ENCODE peak calls at places on chromosomes 12 and 14, in four cellular contexts. O, W, A and D are unnamed samples.

GRCh38 chr12:55736780-55737580 is 5.9 kb upstream of the GDF11 start:
- DNase-seq in A (peak), O (peak), W (peak), D (no peak)

GRCh38 chr14:29527286-29527685 is 400.4 kb downstream of the PRKD1 start:
- DNase-seq in O (no peak), A (no peak), W (no peak), D (no peak)

GRCh38 chr12:45670339-45671065 is 59.0 kb upstream of the ARID2 start:
- DNase-seq in A (peak), O (no peak), W (no peak), D (no peak)

GRCh38 chr14:104509673-104510072 is 69.9 kb upstream of the C14orf180 start:
- DNase-seq in O (peak), W (no peak), A (no peak), D (peak)

GRCh38 chr12:9792185-9792900 is 31.6 kb upstream of the CD69 start:
- DNase-seq in O (no peak), W (no peak), A (no peak), D (no peak)

GRCh38 chr12:88658009-88658408 is 77.7 kb upstream of the KITLG start:
- DNase-seq in O (no peak), A (peak), W (no peak), D (no peak)

GRCh38 chr12:52356031-52356761 is 11.1 kb downstream of the KRT85 start:
- DNase-seq in O (no peak), W (no peak), A (no peak), D (peak)

GRCh38 chr12:108335349-108336119 is 3.6 kb downstream of the CMKLR1 start:
- DNase-seq in W (no peak), O (no peak), A (no peak), D (no peak)

GRCh38 chr12:5648692-5649338 is 216.9 kb downstream of the NTF3 start:
- DNase-seq in A (peak), W (peak), O (no peak), D (no peak)

GRCh38 chr14:65412881-65413738 is 580 bp downstream of the FUT8 start:
- DNase-seq in W (peak), A (peak), O (peak), D (no peak)

GRCh38 chr12:41992692-41993215 is 151.9 kb downstream of the GXYLT1 start:
- DNase-seq in W (no peak), A (no peak), O (no peak), D (no peak)

GRCh38 chr14:105414456-105415371 is 4.9 kb upstream of the MTA1 start:
- DNase-seq in W (peak), A (peak), O (peak), D (peak)

GRCh38 chr12:40622246-40622838 is 69.9 kb upstream of the CNTN1 start:
- DNase-seq in A (peak), W (peak), O (no peak), D (no peak)

DNA sequence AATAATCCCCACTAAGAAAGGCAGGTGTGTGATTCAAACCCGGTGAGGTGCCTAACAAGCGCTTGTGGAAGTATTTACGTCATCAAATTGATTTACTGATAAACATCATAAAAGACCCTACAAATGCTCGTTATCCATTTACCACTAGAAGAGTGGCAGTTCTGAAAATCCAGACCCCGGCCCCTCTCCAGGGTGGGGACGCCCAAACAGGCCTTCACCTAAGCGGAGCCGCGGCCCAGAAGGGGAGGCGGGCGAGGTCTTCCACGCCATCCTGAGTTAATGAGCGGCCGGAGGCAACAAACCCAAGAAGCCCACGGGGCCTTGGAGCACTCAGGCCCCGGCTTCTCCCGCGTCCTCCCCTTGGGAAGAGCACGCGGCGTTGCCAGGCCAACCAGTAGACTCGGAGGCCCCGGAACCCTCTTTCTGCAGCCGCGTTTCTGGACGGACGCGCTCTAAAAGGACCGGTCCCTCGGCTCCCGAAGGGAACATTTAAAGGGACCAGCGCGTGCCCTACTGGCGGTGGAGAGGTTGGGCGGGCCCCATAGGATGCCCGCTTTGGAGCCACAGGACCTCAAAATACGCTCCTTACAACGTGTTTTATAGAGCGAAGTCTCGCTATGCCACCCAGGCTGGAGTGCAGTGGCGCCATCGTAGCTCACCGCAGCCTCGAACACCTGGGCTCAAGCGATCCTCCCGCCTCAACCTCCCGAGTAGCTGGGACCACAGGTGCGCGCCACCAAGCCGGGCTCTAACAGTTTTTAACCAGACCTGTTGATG is 3.5 kb downstream of the PTPN21 start:
- DNase-seq in O (peak), W (peak), A (peak), D (peak)
- TF ChIP-seq CTCF in O (no peak), W (no peak), A (peak), D (peak)

GRCh38 chr12:23210573-23210972 is 585.6 kb downstream of the ETNK1 start:
- DNase-seq in O (no peak), A (no peak), W (peak), D (no peak)
- TF ChIP-seq CTCF in O (no peak), A (no peak), W (no peak), D (no peak)

GRCh38 chr12:111297703-111298426 is 71.0 kb downstream of the PHETA1 start:
- DNase-seq in A (no peak), W (peak), O (no peak), D (no peak)
- TF ChIP-seq CTCF in A (no peak), W (no peak), O (no peak), D (no peak)

GRCh38 chr12:123289911-123290310 is 18.3 kb upstream of the CDK2AP1 start:
- DNase-seq in O (no peak), A (no peak), W (no peak), D (no peak)

GRCh38 chr12:123288751-123289346 is 17.2 kb upstream of the CDK2AP1 start:
- DNase-seq in O (no peak), W (no peak), A (no peak), D (no peak)

DNA sequence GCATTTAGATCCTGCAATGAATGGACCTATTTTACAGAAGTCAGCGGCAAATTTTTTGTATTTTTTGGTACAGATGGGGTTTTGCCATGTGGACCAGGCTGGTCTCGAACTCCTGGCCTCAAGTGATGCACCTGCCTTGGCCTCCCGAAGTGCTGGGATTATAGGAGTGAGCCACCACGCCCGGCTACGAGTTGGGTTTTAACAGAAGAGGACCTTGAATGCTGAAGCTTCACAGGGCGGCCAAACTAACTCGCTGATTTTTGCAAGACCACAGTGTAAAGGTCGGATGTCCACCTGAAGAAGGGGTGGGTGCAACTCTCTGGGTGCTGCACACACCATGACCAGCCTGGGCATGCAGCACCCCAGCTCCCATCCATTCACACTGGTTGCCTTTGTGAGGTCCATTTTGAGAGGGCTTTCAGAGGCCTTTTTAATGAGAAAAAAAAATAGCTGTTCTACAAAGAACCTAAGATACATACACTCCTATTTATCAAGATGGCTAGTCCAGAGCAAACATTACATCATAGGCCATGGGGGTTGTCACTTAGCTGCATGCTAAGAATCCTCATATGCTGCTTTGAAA is 21.6 kb upstream of the CDK2AP1 start:
- DNase-seq in A (no peak), W (no peak), O (no peak), D (no peak)
- TF ChIP-seq CTCF in A (no peak), W (no peak), O (no peak), D (no peak)

GRCh38 chr14:100524233-100524932 is 62.8 kb downstream of the BEGAIN start:
- DNase-seq in A (no peak), O (peak), W (peak), D (no peak)

GRCh38 chr14:100523536-100524025 is 63.6 kb downstream of the BEGAIN start:
- DNase-seq in A (no peak), W (peak), O (peak), D (peak)

GRCh38 chr14:100525615-100526014 is 61.6 kb downstream of the BEGAIN start:
- DNase-seq in A (no peak), O (peak), W (peak), D (peak)

GRCh38 chr14:100526057-100526456 is 61.2 kb downstream of the BEGAIN start:
- DNase-seq in A (no peak), O (no peak), W (peak), D (no peak)

DNA sequence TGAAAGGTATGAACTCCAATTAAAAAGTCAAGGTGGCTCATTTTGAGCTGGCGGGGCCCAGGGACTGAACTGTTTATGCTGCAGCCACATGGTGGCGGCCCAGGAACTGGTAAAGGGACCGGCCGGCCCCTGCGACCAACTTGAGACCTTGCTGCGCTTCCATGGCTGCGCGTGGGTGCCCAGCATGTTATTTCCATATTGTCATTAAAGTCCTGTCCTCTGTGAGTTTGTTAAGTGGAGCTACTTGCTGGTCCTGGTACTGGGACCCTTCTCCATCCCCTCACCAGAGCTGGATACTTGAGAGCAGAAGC is 62.3 kb downstream of the BEGAIN start:
- DNase-seq in W (peak), A (no peak), O (peak), D (no peak)
- TF ChIP-seq CTCF in W (peak), A (peak), O (peak), D (peak)

GRCh38 chr14:90299408-90299807 is 32.3 kb downstream of the NRDE2 start:
- DNase-seq in W (no peak), A (no peak), O (no peak), D (no peak)
- TF ChIP-seq CTCF in W (no peak), A (no peak), O (no peak), D (no peak)

DNA sequence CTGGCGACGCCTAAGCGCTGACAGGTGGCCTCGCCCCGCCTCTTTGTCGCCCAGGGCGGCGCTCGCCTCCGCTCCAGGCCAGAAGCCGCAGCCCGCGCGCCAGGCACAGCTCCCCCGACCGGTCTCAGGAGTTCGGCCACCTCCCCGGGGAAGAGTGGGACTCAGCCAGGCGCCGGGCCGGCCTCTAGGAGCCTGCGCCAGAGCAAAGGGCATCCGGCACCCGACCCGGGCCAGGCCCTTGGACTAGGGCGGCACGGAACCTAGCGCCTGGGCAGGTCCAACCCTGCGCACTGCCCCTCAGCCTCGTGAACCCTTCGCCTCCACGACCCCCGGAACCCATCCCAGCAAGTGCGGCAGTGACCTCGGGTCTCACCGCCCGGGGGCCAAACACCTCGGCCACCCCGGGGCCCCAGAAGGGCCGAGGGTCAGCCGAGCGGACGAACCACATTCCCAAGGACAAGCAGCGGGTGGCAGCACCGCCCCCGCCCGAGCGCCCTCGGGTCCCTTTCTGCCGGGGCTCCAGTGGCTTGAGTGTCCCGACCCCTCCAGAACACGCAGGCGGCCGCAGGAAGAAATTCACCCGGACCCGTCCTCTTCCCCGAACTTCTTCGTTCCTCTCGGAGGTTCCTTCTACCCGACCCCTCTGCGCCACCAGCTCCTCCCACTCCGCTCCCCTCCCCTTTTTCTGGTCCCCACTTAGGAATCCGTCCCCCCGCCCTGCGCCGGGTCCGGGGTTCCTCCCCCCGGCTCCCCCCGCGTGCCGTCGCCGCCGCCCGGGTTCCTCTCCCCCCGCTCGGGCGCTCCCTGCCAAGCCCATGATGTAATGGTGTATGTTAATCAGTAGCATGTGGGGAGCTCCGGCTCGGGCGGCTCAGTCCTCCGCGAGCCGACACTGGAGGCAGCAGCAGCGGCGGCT is 1.4 kb upstream of the SAMD4A start:
- DNase-seq in O (peak), A (peak), W (peak), D (peak)
- TF ChIP-seq CTCF in O (no peak), A (peak), W (no peak), D (peak)